ENCODE peak calls at places on chromosomes 5 and 9, in five cellular contexts. T is progenitor cell of endocrine pancreas, E is fibroblast of the conjunctiva, L is LHCN-M2, F is MM.1S. I is an unnamed sample.

GRCh38 chr5:165321912-165322311 is 1816.5 kb downstream of the MAT2B start:
- DNase-seq in L (no peak), T (no peak), F (no peak), E (peak; percentile 37), I (no peak)

GRCh38 chr5:54701179-54701578 is 183.6 kb downstream of the SNX18 start:
- DNase-seq in T (no peak), L (peak; percentile 100), E (peak; percentile 72), F (no peak), I (no peak)

GRCh38 chr9:133572821-133573361 is 36.3 kb downstream of the FAM163B start:
- DNase-seq in T (no peak), L (no peak), E (no peak), F (no peak), I (no peak)

GRCh38 chr9:8338742-8339425 is 539.3 kb upstream of the DMAC1 start:
- DNase-seq in E (no peak), L (no peak), T (no peak), F (no peak), I (no peak)

GRCh38 chr5:91121347-91121993 is 261.6 kb downstream of the ARRDC3 start:
- DNase-seq in E (no peak), T (no peak), F (no peak), L (no peak), I (no peak)

GRCh38 chr5:82312373-82312856 is 34.3 kb upstream of the RPS23 start:
- DNase-seq in F (peak; percentile 28), L (peak; percentile 79), E (peak; percentile 69), T (peak; percentile 44), I (no peak)

GRCh38 chr9:34246453-34246852 is 67.6 kb downstream of the UBAP1 start:
- DNase-seq in L (peak; percentile 69), T (no peak), F (no peak), E (no peak), I (no peak)

GRCh38 chr5:146722361-146722779 is 156.2 kb downstream of the PPP2R2B start:
- DNase-seq in E (no peak), F (no peak), L (no peak), T (no peak), I (no peak)

GRCh38 chr5:57711471-57711870 is 228.9 kb upstream of the ACTBL2 start:
- DNase-seq in E (no peak), F (no peak), L (no peak), T (no peak), I (no peak)

GRCh38 chr9:110969971-110970381 is 68.3 kb downstream of the LPAR1 start:
- DNase-seq in E (no peak), T (no peak), F (no peak), L (peak; percentile 83), I (no peak)

GRCh38 chr5:170809551-170809950 is 26.0 kb downstream of the GABRP start:
- DNase-seq in L (peak; percentile 5), F (peak; percentile 76), E (peak; percentile 29), T (no peak), I (no peak)

GRCh38 chr5:126836778-126837177 is 59.8 kb downstream of the LMNB1 start:
- DNase-seq in F (no peak), T (no peak), E (no peak), L (no peak), I (no peak)

GRCh38 chr9:130877300-130877699 is 19.3 kb downstream of the QRFP start:
- DNase-seq in L (no peak), F (no peak), E (no peak), T (no peak), I (no peak)

GRCh38 chr5:157245477-157245876 is 20.4 kb upstream of the CYFIP2 start:
- DNase-seq in L (no peak), T (no peak), E (no peak), F (no peak), I (no peak)

GRCh38 chr9:113669523-113670115 is 206.1 kb downstream of the RGS3 start:
- DNase-seq in T (no peak), E (no peak), L (peak; percentile 41), F (no peak), I (no peak)

GRCh38 chr9:3401556-3401955 is 124.2 kb downstream of the RFX3 start:
- DNase-seq in T (no peak), E (no peak), L (no peak), F (no peak), I (no peak)

GRCh38 chr5:28766565-28767158 is 1728.3 kb upstream of the CDH9 start:
- DNase-seq in T (no peak), L (peak; percentile 43), F (peak; percentile 58), E (peak; percentile 56), I (no peak)

GRCh38 chr9:76401176-76401575 is 7.0 kb upstream of the RFK start:
- DNase-seq in F (no peak), E (no peak), T (no peak), L (no peak), I (no peak)

GRCh38 chr9:32570262-32570661 is 2.7 kb downstream of the NDUFB6 start:
- DNase-seq in E (no peak), L (no peak), F (no peak), T (no peak), I (no peak)

GRCh38 chr9:38344566-38345324 is 47.8 kb upstream of the ALDH1B1 start:
- DNase-seq in E (no peak), L (no peak), T (no peak), F (no peak), I (no peak)

GRCh38 chr5:139058121-139058520 is 140.0 kb downstream of the SIL1 start:
- DNase-seq in L (peak; percentile 48), E (no peak), F (no peak), T (no peak), I (no peak)

GRCh38 chr9:5633243-5633642 is 4.3 kb downstream of the RIC1 start:
- DNase-seq in E (no peak), F (no peak), T (no peak), L (no peak), I (no peak)

GRCh38 chr5:90056911-90057705 is 352.4 kb downstream of the CETN3 start:
- DNase-seq in E (no peak), F (no peak), T (no peak), L (no peak), I (no peak)

GRCh38 chr5:127887282-127887681 is 184.1 kb downstream of the CCDC192 start:
- DNase-seq in T (no peak), E (no peak), L (peak; percentile 70), F (no peak), I (no peak)

I was measured in activated CD8-positive, alpha-beta memory T cell treated with anti-CD3 and anti-CD28 coated beads for 48 hours.